ENCODE peak calls at places on chromosome 12, in four cellular contexts. Z is PC-3; Y is activated CD4-positive, alpha-beta T cell treated with anti-CD3 and anti-CD28 coated beads, Interleukin-2, amount 50 U/mL, for 1 hour; M is T-helper 2 cell. E is an unnamed sample.

GRCh38 chr12:122834229-122834920 is 882 bp upstream of the HIP1R start:
- DNase-seq in M (peak; percentile 19), Z (peak; percentile 74), Y (no peak), E (no peak)

GRCh38 chr12:645563-646071 is 17.6 kb downstream of the NINJ2 start:
- DNase-seq in M (no peak), Y (no peak), Z (peak; percentile 46), E (no peak)

GRCh38 chr12:53499261-53500118 is at the start of gene MAP3K12:
- DNase-seq in Z (peak; percentile 42), M (peak; percentile 73), Y (peak; percentile 44), E (peak; percentile 42)

GRCh38 chr12:53483225-53483978 is 15.9 kb downstream of the MAP3K12 start:
- DNase-seq in Z (no peak), Y (no peak), M (no peak), E (no peak)

GRCh38 chr12:43308776-43309175 is 243.2 kb downstream of the ADAMTS20 start:
- DNase-seq in M (no peak), Z (no peak), Y (no peak), E (no peak)

GRCh38 chr12:49661191-49661590 is 37.8 kb downstream of the PRPF40B start:
- DNase-seq in Z (no peak), M (no peak), Y (no peak), E (no peak)

GRCh38 chr12:46559311-46559710 is 186.7 kb upstream of the SLC38A2 start:
- DNase-seq in M (no peak), Y (no peak), Z (no peak), E (no peak)

GRCh38 chr12:111777345-111778045 is 10.8 kb downstream of the ALDH2 start:
- DNase-seq in M (no peak), Z (no peak), Y (no peak), E (no peak)

GRCh38 chr12:68825569-68826217 is 17.7 kb downstream of the MDM2 start:
- DNase-seq in Z (no peak), M (no peak), Y (no peak), E (no peak)

GRCh38 chr12:27975222-27976136 is 2.9 kb upstream of the PTHLH start:
- DNase-seq in Y (no peak), Z (peak; percentile 92), M (no peak), E (no peak)

GRCh38 chr12:109760031-109760929 is 46.7 kb downstream of the FAM222A start:
- DNase-seq in Y (no peak), Z (no peak), M (no peak), E (no peak)

GRCh38 chr12:24455811-24456210 is 493.1 kb downstream of the BCAT1 start:
- DNase-seq in M (no peak), Y (no peak), Z (no peak), E (no peak)

E was measured in naive thymus-derived CD8-positive, alpha-beta T cell.